ENCODE peak calls at places on chromosomes 5 and 9, in five cellular contexts. L, E, Z, P and F are unnamed samples.

GRCh38 chr5:4548341-4548740 is 591.8 kb upstream of the ADAMTS16 start:
- DNase-seq in L (no peak), E (no peak), Z (no peak), P (no peak), F (no peak)

GRCh38 chr5:95963650-95964410 is 2.2 kb upstream of the ELL2 start:
- DNase-seq in L (no peak), E (no peak), Z (no peak), P (no peak), F (no peak)

GRCh38 chr9:29697011-29697410 is 2123.7 kb upstream of the C9orf72 start:
- DNase-seq in L (no peak), E (no peak), Z (no peak), P (no peak), F (no peak)

GRCh38 chr5:166722939-166723338 is 1568.5 kb upstream of the WWC1 start:
- DNase-seq in L (no peak), E (peak; percentile 2), Z (no peak), P (no peak), F (no peak)

GRCh38 chr9:926976-927375 is 49.5 kb upstream of the DMRT3 start:
- DNase-seq in L (no peak), E (no peak), Z (no peak), P (no peak), F (no peak)

GRCh38 chr9:132755096-132755495 is 84.8 kb downstream of the GTF3C4 start:
- DNase-seq in L (no peak), E (no peak), Z (no peak), P (no peak), F (no peak)

GRCh38 chr9:19116391-19116790 is 10.9 kb downstream of the PLIN2 start:
- DNase-seq in L (no peak), E (no peak), Z (peak; percentile 44), P (no peak), F (no peak)

GRCh38 chr5:79014631-79015030 is 29.5 kb upstream of the ARSB start:
- DNase-seq in L (no peak), E (no peak), Z (no peak), P (no peak), F (no peak)

GRCh38 chr9:20303066-20303465 is 319.2 kb downstream of the MLLT3 start:
- DNase-seq in L (no peak), E (no peak), Z (no peak), P (no peak), F (no peak)

GRCh38 chr9:34376596-34377401 is at the start of gene MYORG:
- DNase-seq in L (peak; percentile 98), E (peak; percentile 96), Z (peak; percentile 94), P (peak; percentile 97), F (peak; percentile 98)
- H3K4me1 ChIP-seq in L (peaks cover 48% of the 10 kb centered on the region), E (peaks cover 42% of the 10 kb centered on the region), Z (peaks cover 39% of the 10 kb centered on the region), P (peaks cover 12% of the 10 kb centered on the region), F (peaks cover 48% of the 10 kb centered on the region)

DNA sequence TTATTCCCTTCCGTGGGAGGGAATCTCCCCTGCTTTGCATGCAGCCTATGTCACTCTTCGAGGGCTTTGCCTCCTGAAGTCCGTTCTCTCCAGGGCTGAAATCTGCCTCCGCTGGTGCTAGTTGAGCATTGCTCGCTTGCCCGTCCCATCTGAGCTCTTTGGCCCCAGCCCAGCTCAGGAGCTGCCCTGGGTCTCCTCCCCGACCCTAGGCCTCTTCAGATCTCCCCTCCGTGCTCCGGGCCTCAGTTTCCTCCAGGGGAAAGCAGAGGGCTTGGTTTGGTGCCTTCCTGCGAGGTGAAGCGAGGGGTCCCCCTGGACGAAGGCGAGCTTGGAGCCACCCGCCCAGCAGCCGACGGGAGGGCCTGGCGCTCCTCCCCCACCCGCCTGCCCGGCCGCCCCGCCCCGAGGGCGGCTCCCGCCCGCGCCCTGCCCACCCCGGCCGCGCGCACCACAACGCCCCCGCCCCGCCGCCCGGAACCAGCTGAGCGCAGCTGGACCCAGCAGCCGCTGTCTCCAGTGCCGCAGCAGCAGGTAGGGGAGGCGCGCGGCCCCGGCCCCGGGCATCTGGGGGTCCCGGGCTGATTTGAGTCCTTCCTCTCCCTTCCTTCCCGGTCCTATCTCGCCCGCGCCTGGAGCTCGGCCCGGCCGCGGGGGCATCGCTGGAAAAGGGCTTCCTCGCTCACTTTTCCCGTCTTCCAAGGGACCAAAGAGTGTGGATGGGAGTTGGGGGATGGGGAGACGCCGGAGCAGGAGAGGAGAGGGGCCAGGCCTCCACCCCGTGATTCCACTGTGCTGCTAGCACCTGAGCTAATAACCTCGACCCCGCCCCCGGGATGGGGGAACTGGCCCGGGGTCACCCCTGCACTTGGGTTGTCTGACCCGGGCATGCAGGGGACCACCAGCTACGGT is at the start of gene GSN:
- DNase-seq in L (peak; percentile 87), E (peak; percentile 11), Z (peak; percentile 89), P (peak; percentile 81), F (peak; percentile 88)
- H3K27ac ChIP-seq in L (peak within 1 kb of the TSS; percentile 81), E (no peak within 1 kb of the TSS), Z (peak within 1 kb of the TSS; percentile 82), P (peak within 1 kb of the TSS; percentile 91), F (peak within 1 kb of the TSS; percentile 94)

GRCh38 chr9:123344273-123345096 is 11.5 kb upstream of the CRB2 start:
- DNase-seq in L (no peak), E (peak; percentile 66), Z (no peak), P (no peak), F (no peak)
- H3K4me1 ChIP-seq in L (peaks cover 16% of the 10 kb centered on the region), E (peaks cover 88% of the 10 kb centered on the region), Z (peaks cover 11% of the 10 kb centered on the region), P (peaks cover 6% of the 10 kb centered on the region), F (peaks cover 1% of the 10 kb centered on the region)

GRCh38 chr9:123376218-123377071 is 20.4 kb downstream of the CRB2 start:
- DNase-seq in L (no peak), E (no peak), Z (no peak), P (no peak), F (no peak)
- H3K27ac ChIP-seq in L (no peak overlapping the region), E (no peak overlapping the region), Z (no peak overlapping the region), P (no peak overlapping the region), F (no peak overlapping the region)

DNA sequence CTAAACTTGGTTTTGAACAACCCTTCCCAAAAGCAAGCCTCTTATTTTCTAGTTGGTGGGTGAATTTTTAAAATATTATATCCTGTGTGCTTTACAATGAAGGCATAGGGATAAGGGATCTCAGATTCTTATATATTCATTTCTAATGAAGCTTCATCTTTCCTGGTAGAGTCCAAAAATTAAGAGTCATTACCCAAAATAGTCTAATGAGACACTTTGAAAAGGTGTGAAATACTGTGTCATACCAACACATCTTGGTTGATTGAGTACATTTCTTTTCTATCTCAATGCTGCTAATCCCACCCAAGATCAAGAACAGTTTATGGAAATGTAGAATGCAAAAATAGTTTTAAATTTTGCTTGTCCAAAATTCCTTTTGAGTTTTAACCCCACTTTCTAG is 7.4 kb downstream of the EBF1 start:
- DNase-seq in L (no peak), E (no peak), Z (no peak), P (no peak), F (no peak)
- H3K4me1 ChIP-seq in L (no peaks in the 10 kb centered on the region), E (peaks cover 88% of the 10 kb centered on the region), Z (peaks cover 65% of the 10 kb centered on the region), P (no peaks in the 10 kb centered on the region), F (no peaks in the 10 kb centered on the region)

GRCh38 chr9:69347607-69348006 is 22.6 kb downstream of the ENTREP1 start:
- DNase-seq in L (no peak), E (no peak), Z (no peak), P (no peak), F (no peak)

GRCh38 chr9:69351227-69351626 is 26.2 kb downstream of the ENTREP1 start:
- DNase-seq in L (no peak), E (no peak), Z (no peak), P (no peak), F (no peak)

GRCh38 chr9:69342769-69343168 is 17.8 kb downstream of the ENTREP1 start:
- DNase-seq in L (no peak), E (no peak), Z (no peak), P (no peak), F (no peak)

GRCh38 chr9:69344459-69344858 is 19.4 kb downstream of the ENTREP1 start:
- DNase-seq in L (no peak), E (no peak), Z (no peak), P (no peak), F (no peak)

GRCh38 chr9:69346596-69347390 is 21.8 kb downstream of the ENTREP1 start:
- DNase-seq in L (no peak), E (no peak), Z (no peak), P (no peak), F (no peak)
- H3K27ac ChIP-seq in L (no peak overlapping the region), E (no peak overlapping the region), Z (no peak overlapping the region), P (no peak overlapping the region), F (peak overlapping the region; percentile 75)

DNA sequence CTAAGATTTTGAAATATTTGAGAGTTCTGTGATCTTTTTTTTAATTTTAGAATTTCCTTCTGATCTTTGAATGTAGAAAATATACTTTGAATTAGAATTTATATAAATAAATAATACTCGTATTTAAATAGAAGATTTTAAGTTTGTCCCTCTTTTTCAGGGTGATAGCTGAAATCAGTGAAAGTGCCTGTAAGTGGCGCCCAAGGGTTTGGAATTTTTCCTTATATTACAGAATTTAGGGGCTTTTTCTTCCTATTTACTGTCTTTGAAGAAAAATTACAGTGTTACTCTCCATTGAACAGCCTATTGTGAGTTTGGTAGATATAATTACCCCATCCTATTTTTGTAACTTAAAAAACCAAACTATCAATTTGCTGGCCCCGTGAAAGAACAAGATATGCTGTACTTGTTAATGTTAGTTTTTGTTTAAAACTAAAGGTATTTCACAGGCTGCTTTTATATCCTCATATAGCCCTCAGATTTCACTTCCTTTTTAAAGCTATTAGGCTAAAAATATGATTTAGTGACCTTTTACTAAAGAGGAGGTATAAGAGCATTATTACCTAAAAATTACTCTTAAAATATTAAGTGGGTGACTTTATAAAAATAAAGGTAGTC is 3.2 kb downstream of the MAP3K1 start:
- DNase-seq in L (no peak), E (no peak), Z (no peak), P (no peak), F (no peak)
- H3K4me1 ChIP-seq in L (peaks cover 65% of the 10 kb centered on the region), E (peaks cover 41% of the 10 kb centered on the region), Z (peaks cover 53% of the 10 kb centered on the region), P (peaks cover 8% of the 10 kb centered on the region), F (peaks cover 24% of the 10 kb centered on the region)

DNA sequence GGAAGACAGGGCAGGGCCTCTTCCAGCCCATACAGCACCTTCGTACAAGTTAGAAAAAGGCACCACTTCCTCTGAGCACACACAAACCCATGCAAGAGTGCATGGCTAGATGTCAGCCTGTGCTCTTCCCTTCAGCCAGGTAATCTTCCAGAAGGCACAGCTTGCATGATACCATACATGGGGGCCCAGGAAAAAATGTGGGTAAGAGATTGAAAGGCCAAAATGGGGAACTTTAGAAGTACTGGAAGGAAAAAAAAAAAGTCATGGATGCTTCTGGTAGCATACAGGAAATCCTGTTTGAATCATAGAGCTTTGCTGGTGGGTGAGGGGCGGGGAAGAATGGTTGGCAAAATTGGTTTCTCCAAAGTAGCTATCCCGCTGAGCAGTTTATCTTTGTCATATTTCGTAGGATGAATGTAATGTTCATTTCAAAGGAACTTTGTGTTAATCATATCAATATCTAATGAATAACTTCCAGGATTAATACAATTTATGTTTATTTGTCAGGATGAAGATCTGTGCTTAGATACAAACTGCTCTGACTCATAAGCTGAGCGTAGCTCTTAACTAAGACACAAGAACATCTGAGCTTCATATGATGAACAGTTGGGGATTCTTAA is 78.2 kb upstream of the MAP3K1 start:
- DNase-seq in L (no peak), E (peak; percentile 46), Z (no peak), P (no peak), F (no peak)
- H3K27ac ChIP-seq in L (peak overlapping the region; percentile 47), E (peak overlapping the region; percentile 86), Z (no peak overlapping the region), P (peak overlapping the region; percentile 46), F (no peak overlapping the region)